ENCODE peak calls at places on chromosomes 16 and 17, in five cellular contexts. One of them, this sample, is unnamed.

GRCh38 chr16:57594531-57595031 is 33.8 kb upstream of the ADGRG1 start:
- DNase-seq in CD8-positive, alpha-beta T cell: no peak
- DNase-seq in activated CD8-positive, alpha-beta T cell treated with anti-CD3 and anti-CD28 coated beads for 36 hours: no peak
- DNase-seq in uterus: no peak
- DNase-seq in stimulated activated naive B cell treated with anti-CD40 and anti-IgM and Interleukin-4, amounts not matched to agents 10 μg/mL and 1 μg/mL and 100 μg/mL, for 72 hours: no peak
- DNase-seq in this sample: no peak

GRCh38 chr16:66933776-66934137 is 445 bp downstream of the CIAO2B start:
- DNase-seq in CD8-positive, alpha-beta T cell: no peak
- DNase-seq in activated CD8-positive, alpha-beta T cell treated with anti-CD3 and anti-CD28 coated beads for 36 hours: peak
- DNase-seq in uterus: no peak
- DNase-seq in stimulated activated naive B cell treated with anti-CD40 and anti-IgM and Interleukin-4, amounts not matched to agents 10 μg/mL and 1 μg/mL and 100 μg/mL, for 72 hours: no peak
- DNase-seq in this sample: no peak

GRCh38 chr16:56807011-56807675 is 57.9 kb upstream of the SLC12A3 start:
- DNase-seq in CD8-positive, alpha-beta T cell: no peak
- DNase-seq in activated CD8-positive, alpha-beta T cell treated with anti-CD3 and anti-CD28 coated beads for 36 hours: no peak
- DNase-seq in uterus: no peak
- DNase-seq in stimulated activated naive B cell treated with anti-CD40 and anti-IgM and Interleukin-4, amounts not matched to agents 10 μg/mL and 1 μg/mL and 100 μg/mL, for 72 hours: no peak
- DNase-seq in this sample: no peak

GRCh38 chr17:77502626-77503292 is 362.0 kb downstream of the SEC14L1 start:
- DNase-seq in CD8-positive, alpha-beta T cell: peak
- DNase-seq in activated CD8-positive, alpha-beta T cell treated with anti-CD3 and anti-CD28 coated beads for 36 hours: no peak
- DNase-seq in uterus: peak
- DNase-seq in stimulated activated naive B cell treated with anti-CD40 and anti-IgM and Interleukin-4, amounts not matched to agents 10 μg/mL and 1 μg/mL and 100 μg/mL, for 72 hours: no peak
- DNase-seq in this sample: peak

GRCh38 chr16:75653926-75654325 is 6.4 kb downstream of the TERF2IP start:
- DNase-seq in CD8-positive, alpha-beta T cell: no peak
- DNase-seq in activated CD8-positive, alpha-beta T cell treated with anti-CD3 and anti-CD28 coated beads for 36 hours: no peak
- DNase-seq in uterus: no peak
- DNase-seq in stimulated activated naive B cell treated with anti-CD40 and anti-IgM and Interleukin-4, amounts not matched to agents 10 μg/mL and 1 μg/mL and 100 μg/mL, for 72 hours: no peak
- DNase-seq in this sample: no peak

GRCh38 chr16:56354016-56354415 is 71.3 kb downstream of the AMFR start:
- DNase-seq in CD8-positive, alpha-beta T cell: no peak
- DNase-seq in activated CD8-positive, alpha-beta T cell treated with anti-CD3 and anti-CD28 coated beads for 36 hours: no peak
- DNase-seq in uterus: peak
- DNase-seq in stimulated activated naive B cell treated with anti-CD40 and anti-IgM and Interleukin-4, amounts not matched to agents 10 μg/mL and 1 μg/mL and 100 μg/mL, for 72 hours: no peak
- DNase-seq in this sample: peak

GRCh38 chr17:5770556-5771270 is 186.4 kb upstream of the NLRP1 start:
- DNase-seq in CD8-positive, alpha-beta T cell: no peak
- DNase-seq in activated CD8-positive, alpha-beta T cell treated with anti-CD3 and anti-CD28 coated beads for 36 hours: no peak
- DNase-seq in uterus: no peak
- DNase-seq in stimulated activated naive B cell treated with anti-CD40 and anti-IgM and Interleukin-4, amounts not matched to agents 10 μg/mL and 1 μg/mL and 100 μg/mL, for 72 hours: no peak
- DNase-seq in this sample: no peak

GRCh38 chr17:38427160-38427949 is 909 bp upstream of the ARHGAP23 start:
- DNase-seq in CD8-positive, alpha-beta T cell: no peak
- DNase-seq in activated CD8-positive, alpha-beta T cell treated with anti-CD3 and anti-CD28 coated beads for 36 hours: no peak
- DNase-seq in uterus: no peak
- DNase-seq in stimulated activated naive B cell treated with anti-CD40 and anti-IgM and Interleukin-4, amounts not matched to agents 10 μg/mL and 1 μg/mL and 100 μg/mL, for 72 hours: no peak
- DNase-seq in this sample: no peak

GRCh38 chr17:58271532-58271931 is 9.2 kb downstream of the MPO start:
- DNase-seq in CD8-positive, alpha-beta T cell: no peak
- DNase-seq in activated CD8-positive, alpha-beta T cell treated with anti-CD3 and anti-CD28 coated beads for 36 hours: no peak
- DNase-seq in uterus: no peak
- DNase-seq in stimulated activated naive B cell treated with anti-CD40 and anti-IgM and Interleukin-4, amounts not matched to agents 10 μg/mL and 1 μg/mL and 100 μg/mL, for 72 hours: no peak
- DNase-seq in this sample: no peak

GRCh38 chr16:85969159-85969558 is 70.2 kb downstream of the IRF8 start:
- DNase-seq in CD8-positive, alpha-beta T cell: no peak
- DNase-seq in activated CD8-positive, alpha-beta T cell treated with anti-CD3 and anti-CD28 coated beads for 36 hours: peak
- DNase-seq in uterus: no peak
- DNase-seq in stimulated activated naive B cell treated with anti-CD40 and anti-IgM and Interleukin-4, amounts not matched to agents 10 μg/mL and 1 μg/mL and 100 μg/mL, for 72 hours: no peak
- DNase-seq in this sample: no peak

GRCh38 chr17:78263063-78263735 is 31.8 kb downstream of the TMEM235 start:
- DNase-seq in CD8-positive, alpha-beta T cell: no peak
- DNase-seq in activated CD8-positive, alpha-beta T cell treated with anti-CD3 and anti-CD28 coated beads for 36 hours: peak
- DNase-seq in uterus: no peak
- DNase-seq in stimulated activated naive B cell treated with anti-CD40 and anti-IgM and Interleukin-4, amounts not matched to agents 10 μg/mL and 1 μg/mL and 100 μg/mL, for 72 hours: no peak
- DNase-seq in this sample: no peak

GRCh38 chr17:68950725-68951124 is 4.5 kb downstream of the ABCA8 start:
- DNase-seq in CD8-positive, alpha-beta T cell: no peak
- DNase-seq in activated CD8-positive, alpha-beta T cell treated with anti-CD3 and anti-CD28 coated beads for 36 hours: no peak
- DNase-seq in uterus: no peak
- DNase-seq in stimulated activated naive B cell treated with anti-CD40 and anti-IgM and Interleukin-4, amounts not matched to agents 10 μg/mL and 1 μg/mL and 100 μg/mL, for 72 hours: no peak
- DNase-seq in this sample: no peak

GRCh38 chr17:75810216-75810615 is 25.6 kb downstream of the UNK start:
- DNase-seq in CD8-positive, alpha-beta T cell: no peak
- DNase-seq in activated CD8-positive, alpha-beta T cell treated with anti-CD3 and anti-CD28 coated beads for 36 hours: no peak
- DNase-seq in uterus: peak
- DNase-seq in stimulated activated naive B cell treated with anti-CD40 and anti-IgM and Interleukin-4, amounts not matched to agents 10 μg/mL and 1 μg/mL and 100 μg/mL, for 72 hours: no peak
- DNase-seq in this sample: no peak

GRCh38 chr17:32910769-32911168 is 17.2 kb upstream of the TMEM98 start:
- DNase-seq in CD8-positive, alpha-beta T cell: no peak
- DNase-seq in activated CD8-positive, alpha-beta T cell treated with anti-CD3 and anti-CD28 coated beads for 36 hours: no peak
- DNase-seq in uterus: no peak
- DNase-seq in stimulated activated naive B cell treated with anti-CD40 and anti-IgM and Interleukin-4, amounts not matched to agents 10 μg/mL and 1 μg/mL and 100 μg/mL, for 72 hours: no peak
- DNase-seq in this sample: no peak

GRCh38 chr17:82917656-82918345 is 78.0 kb upstream of the ZNF750 start:
- DNase-seq in CD8-positive, alpha-beta T cell: peak
- DNase-seq in activated CD8-positive, alpha-beta T cell treated with anti-CD3 and anti-CD28 coated beads for 36 hours: peak
- DNase-seq in uterus: no peak
- DNase-seq in stimulated activated naive B cell treated with anti-CD40 and anti-IgM and Interleukin-4, amounts not matched to agents 10 μg/mL and 1 μg/mL and 100 μg/mL, for 72 hours: no peak
- DNase-seq in this sample: no peak

GRCh38 chr17:47265983-47266541 is 12.4 kb downstream of the ITGB3 start:
- DNase-seq in CD8-positive, alpha-beta T cell: no peak
- DNase-seq in activated CD8-positive, alpha-beta T cell treated with anti-CD3 and anti-CD28 coated beads for 36 hours: no peak
- DNase-seq in uterus: no peak
- DNase-seq in stimulated activated naive B cell treated with anti-CD40 and anti-IgM and Interleukin-4, amounts not matched to agents 10 μg/mL and 1 μg/mL and 100 μg/mL, for 72 hours: peak
- DNase-seq in this sample: no peak

GRCh38 chr16:68364601-68364998 is 53.8 kb downstream of the PRMT7 start:
- DNase-seq in CD8-positive, alpha-beta T cell: no peak
- DNase-seq in activated CD8-positive, alpha-beta T cell treated with anti-CD3 and anti-CD28 coated beads for 36 hours: no peak
- DNase-seq in uterus: no peak
- DNase-seq in stimulated activated naive B cell treated with anti-CD40 and anti-IgM and Interleukin-4, amounts not matched to agents 10 μg/mL and 1 μg/mL and 100 μg/mL, for 72 hours: no peak
- DNase-seq in this sample: no peak

GRCh38 chr17:75872434-75873351 is 5.7 kb downstream of the TRIM47 start:
- DNase-seq in CD8-positive, alpha-beta T cell: peak
- DNase-seq in activated CD8-positive, alpha-beta T cell treated with anti-CD3 and anti-CD28 coated beads for 36 hours: peak
- DNase-seq in uterus: peak
- DNase-seq in stimulated activated naive B cell treated with anti-CD40 and anti-IgM and Interleukin-4, amounts not matched to agents 10 μg/mL and 1 μg/mL and 100 μg/mL, for 72 hours: no peak
- DNase-seq in this sample: peak